ENCODE peak calls at places on chromosomes 7 and 10, in eight cellular contexts. R, V, S, N, W, H, F and A are unnamed samples.

GRCh38 chr10:6008497-6009142 is 31.3 kb upstream of the IL15RA start:
- DNase-seq in S (no peak), F (no peak), V (peak), R (no peak), W (no peak), H (no peak), N (no peak), A (no peak)

GRCh38 chr10:118595598-118596425 is at the start of gene PRLHR:
- DNase-seq in S (no peak), W (peak), V (peak), N (no peak), H (no peak), F (no peak), R (peak), A (no peak)

GRCh38 chr10:123180691-123181090 is 26.5 kb downstream of the BUB3 start:
- DNase-seq in H (no peak), V (no peak), N (no peak), R (no peak), F (no peak), W (no peak), S (no peak), A (no peak)

GRCh38 chr10:131179386-131179785 is 132.1 kb downstream of the TCERG1L start:
- DNase-seq in N (no peak), F (no peak), V (no peak), H (no peak), S (no peak), W (no peak), R (no peak), A (no peak)

GRCh38 chr7:100220833-100221718 is 1.3 kb downstream of the PVRIG start:
- DNase-seq in V (no peak), W (no peak), H (no peak), S (no peak), F (peak), R (no peak), N (no peak), A (no peak)

GRCh38 chr7:98294798-98295382 is 13.4 kb downstream of the BRI3 start:
- DNase-seq in F (peak), S (peak), R (peak), H (no peak), V (peak), W (peak), N (no peak), A (no peak)

GRCh38 chr7:116863168-116863670 is 832 bp downstream of the CAPZA2 start:
- DNase-seq in N (no peak), R (peak), V (no peak), S (no peak), H (peak), W (peak), F (no peak), A (no peak)

GRCh38 chr10:112296908-112297331 is 13.7 kb downstream of the TECTB start:
- DNase-seq in W (no peak), N (no peak), F (no peak), S (no peak), H (no peak), R (no peak), V (no peak), A (no peak)

GRCh38 chr10:3782456-3783312 is 2.3 kb downstream of the KLF6 start:
- DNase-seq in H (peak), S (peak), N (peak), W (no peak), V (peak), R (peak), F (no peak), A (no peak)

GRCh38 chr7:100003711-100004661 is 11.4 kb upstream of the ZKSCAN1 start:
- DNase-seq in F (no peak), H (no peak), S (no peak), V (no peak), W (no peak), N (no peak), R (no peak), A (no peak)

GRCh38 chr10:69473304-69473985 is 22.2 kb downstream of the TSPAN15 start:
- DNase-seq in N (no peak), R (no peak), H (no peak), F (no peak), S (no peak), W (no peak), V (no peak), A (no peak)

GRCh38 chr10:75565286-75566251 is 134.1 kb downstream of the LRMDA start:
- DNase-seq in S (no peak), H (no peak), R (no peak), F (no peak), N (no peak), V (no peak), W (no peak), A (no peak)

GRCh38 chr7:81327468-81327867 is 408.6 kb upstream of the SEMA3C start:
- DNase-seq in N (no peak), F (no peak), V (peak), H (no peak), W (no peak), R (peak), S (no peak), A (no peak)

GRCh38 chr10:132685121-132685891 is 100.6 kb downstream of the NKX6-2 start:
- DNase-seq in R (peak), N (no peak), V (peak), H (peak), S (peak), F (no peak), W (no peak), A (no peak)

GRCh38 chr10:123583639-123584418 is 82.3 kb upstream of the GPR26 start:
- DNase-seq in W (peak), H (peak), F (peak), V (peak), R (peak), S (peak), N (peak), A (no peak)

GRCh38 chr10:124693801-124694416 is 50.3 kb downstream of the FAM53B start:
- DNase-seq in F (no peak), N (no peak), S (peak), R (no peak), H (no peak), W (no peak), V (no peak), A (no peak)

GRCh38 chr7:43119371-43120069 is 7.1 kb downstream of the HECW1 start:
- DNase-seq in S (no peak), W (no peak), V (peak), H (no peak), F (no peak), R (peak), N (peak), A (no peak)

GRCh38 chr10:36476399-36476798 is 649.0 kb upstream of the ANKRD30A start:
- DNase-seq in F (no peak), S (no peak), W (no peak), V (no peak), H (no peak), R (peak), N (no peak), A (no peak)

GRCh38 chr10:131938681-131939080 is 37.9 kb downstream of the PPP2R2D start:
- DNase-seq in S (no peak), N (no peak), W (no peak), R (no peak), H (no peak), F (no peak), V (no peak), A (no peak)